ENCODE peak calls at places on chromosomes 12 and 14, in four cellular contexts. One of them, this sample, is unnamed.

GRCh38 chr14:35337074-35337556 is 44.9 kb downstream of the PSMA6 start:
- DNase-seq in K562: no peak
- DNase-seq in Calu3: no peak
- DNase-seq in transverse colon: no peak
- DNase-seq in this sample: no peak

GRCh38 chr12:19671695-19672094 is 232.4 kb downstream of the AEBP2 start:
- DNase-seq in K562: no peak
- DNase-seq in Calu3: no peak
- DNase-seq in transverse colon: no peak
- DNase-seq in this sample: no peak

GRCh38 chr12:11765817-11766794 is 116.6 kb downstream of the ETV6 start:
- DNase-seq in K562: no peak
- DNase-seq in Calu3: no peak
- DNase-seq in transverse colon: peak
- DNase-seq in this sample: peak

GRCh38 chr12:1644113-1644512 is 15.1 kb downstream of the WNT5B start:
- DNase-seq in K562: no peak
- DNase-seq in Calu3: no peak
- DNase-seq in transverse colon: no peak
- DNase-seq in this sample: no peak

GRCh38 chr14:94356379-94357056 is 31.9 kb downstream of the SERPINA1 start:
- DNase-seq in K562: no peak
- DNase-seq in Calu3: no peak
- DNase-seq in transverse colon: no peak
- DNase-seq in this sample: no peak

GRCh38 chr12:93442411-93443340 is 929 bp upstream of the UBE2N start:
- DNase-seq in K562: peak
- DNase-seq in Calu3: no peak
- DNase-seq in transverse colon: no peak
- DNase-seq in this sample: no peak

GRCh38 chr12:70258605-70259403 is 15.6 kb downstream of the CNOT2 start:
- DNase-seq in K562: no peak
- DNase-seq in Calu3: peak
- DNase-seq in transverse colon: no peak
- DNase-seq in this sample: no peak

GRCh38 chr12:82688035-82688501 is 1.4 kb downstream of the TMTC2 start:
- DNase-seq in K562: no peak
- DNase-seq in Calu3: no peak
- DNase-seq in transverse colon: no peak
- DNase-seq in this sample: peak

GRCh38 chr12:52454411-52455201 is 2.7 kb upstream of the KRT6B start:
- DNase-seq in K562: no peak
- DNase-seq in Calu3: no peak
- DNase-seq in transverse colon: no peak
- DNase-seq in this sample: no peak

GRCh38 chr12:62928632-62929031 is 6.3 kb downstream of the PPM1H start:
- DNase-seq in K562: no peak
- DNase-seq in Calu3: peak
- DNase-seq in transverse colon: no peak
- DNase-seq in this sample: no peak

GRCh38 chr14:47715330-47715729 is 39.9 kb upstream of the MDGA2 start:
- DNase-seq in K562: no peak
- DNase-seq in Calu3: no peak
- DNase-seq in transverse colon: no peak
- DNase-seq in this sample: no peak

GRCh38 chr14:92922883-92923743 is at the start of gene CHGA:
- DNase-seq in K562: peak
- DNase-seq in Calu3: peak
- DNase-seq in transverse colon: peak
- DNase-seq in this sample: no peak

GRCh38 chr14:29536886-29537511 is 390.6 kb downstream of the PRKD1 start:
- DNase-seq in K562: peak
- DNase-seq in Calu3: peak
- DNase-seq in transverse colon: no peak
- DNase-seq in this sample: peak

GRCh38 chr14:62179367-62180018 is 417.3 kb downstream of the SNAPC1 start:
- DNase-seq in K562: peak
- DNase-seq in Calu3: peak
- DNase-seq in transverse colon: peak
- DNase-seq in this sample: peak

GRCh38 chr14:100416921-100417451 is 93.8 kb downstream of the SLC25A47 start:
- DNase-seq in K562: no peak
- DNase-seq in Calu3: no peak
- DNase-seq in transverse colon: peak
- DNase-seq in this sample: peak

GRCh38 chr14:76537912-76538647 is 162.1 kb downstream of the ESRRB start:
- DNase-seq in K562: no peak
- DNase-seq in Calu3: no peak
- DNase-seq in transverse colon: no peak
- DNase-seq in this sample: no peak

GRCh38 chr12:75971253-75971652 is 60.3 kb downstream of the PHLDA1 start:
- DNase-seq in K562: no peak
- DNase-seq in Calu3: no peak
- DNase-seq in transverse colon: no peak
- DNase-seq in this sample: no peak

GRCh38 chr12:128573907-128574306 is 249.9 kb downstream of the SLC15A4 start:
- DNase-seq in K562: no peak
- DNase-seq in Calu3: no peak
- DNase-seq in transverse colon: no peak
- DNase-seq in this sample: no peak

GRCh38 chr12:56616244-56616643 is 13.9 kb downstream of the BAZ2A start:
- DNase-seq in K562: no peak
- DNase-seq in Calu3: no peak
- DNase-seq in transverse colon: no peak
- DNase-seq in this sample: no peak

GRCh38 chr14:59964251-59965007 is 44.5 kb downstream of the LRRC9 start:
- DNase-seq in K562: no peak
- DNase-seq in Calu3: no peak
- DNase-seq in transverse colon: no peak
- DNase-seq in this sample: no peak

GRCh38 chr14:93299831-93300230 is 33.0 kb downstream of the BTBD7 start:
- DNase-seq in K562: no peak
- DNase-seq in Calu3: no peak
- DNase-seq in transverse colon: no peak
- DNase-seq in this sample: no peak

GRCh38 chr12:54385251-54385914 is 850 bp upstream of the ZNF385A start:
- DNase-seq in K562: no peak
- DNase-seq in Calu3: no peak
- DNase-seq in transverse colon: no peak
- DNase-seq in this sample: no peak

GRCh38 chr14:36183402-36183801 is 6.9 kb upstream of the PTCSC3 start:
- DNase-seq in K562: no peak
- DNase-seq in Calu3: no peak
- DNase-seq in transverse colon: no peak
- DNase-seq in this sample: no peak

GRCh38 chr12:103495158-103495782 is 498 bp downstream of the C12orf42 start:
- DNase-seq in K562: no peak
- DNase-seq in Calu3: no peak
- DNase-seq in transverse colon: peak
- DNase-seq in this sample: no peak

GRCh38 chr14:64938972-64939816 is 3.4 kb downstream of the GPX2 start:
- DNase-seq in K562: no peak
- DNase-seq in Calu3: no peak
- DNase-seq in transverse colon: peak
- DNase-seq in this sample: no peak

GRCh38 chr14:44309336-44309735 is 197.7 kb downstream of the FSCB start:
- DNase-seq in K562: no peak
- DNase-seq in Calu3: no peak
- DNase-seq in transverse colon: no peak
- DNase-seq in this sample: no peak

GRCh38 chr14:68548194-68549056 is 244.4 kb downstream of the ZFP36L1 start:
- DNase-seq in K562: no peak
- DNase-seq in Calu3: no peak
- DNase-seq in transverse colon: peak
- DNase-seq in this sample: peak

GRCh38 chr12:92416385-92416812 is 270.8 kb upstream of the BTG1 start:
- DNase-seq in K562: peak
- DNase-seq in Calu3: no peak
- DNase-seq in transverse colon: no peak
- DNase-seq in this sample: no peak

GRCh38 chr12:104569348-104570173 is 112.8 kb downstream of the CHST11 start:
- DNase-seq in K562: no peak
- DNase-seq in Calu3: no peak
- DNase-seq in transverse colon: peak
- DNase-seq in this sample: no peak

GRCh38 chr14:100604709-100605108 is 17.5 kb upstream of the BEGAIN start:
- DNase-seq in K562: no peak
- DNase-seq in Calu3: no peak
- DNase-seq in transverse colon: peak
- DNase-seq in this sample: no peak

GRCh38 chr14:49893309-49894213 is 679 bp downstream of the ARF6 start:
- DNase-seq in K562: peak
- DNase-seq in Calu3: peak
- DNase-seq in transverse colon: peak
- DNase-seq in this sample: no peak

GRCh38 chr12:55847603-55848329 is 5.0 kb upstream of the MMP19 start:
- DNase-seq in K562: peak
- DNase-seq in Calu3: no peak
- DNase-seq in transverse colon: peak
- DNase-seq in this sample: peak

GRCh38 chr14:48023881-48024280 is 348.5 kb upstream of the MDGA2 start:
- DNase-seq in K562: no peak
- DNase-seq in Calu3: no peak
- DNase-seq in transverse colon: no peak
- DNase-seq in this sample: no peak

GRCh38 chr14:23436327-23437141 is 1.1 kb upstream of the MYH7 start:
- DNase-seq in K562: peak
- DNase-seq in Calu3: no peak
- DNase-seq in transverse colon: peak
- DNase-seq in this sample: no peak

GRCh38 chr14:84453541-84453940 is 1076.4 kb upstream of the FLRT2 start:
- DNase-seq in K562: no peak
- DNase-seq in Calu3: no peak
- DNase-seq in transverse colon: no peak
- DNase-seq in this sample: no peak

DNA sequence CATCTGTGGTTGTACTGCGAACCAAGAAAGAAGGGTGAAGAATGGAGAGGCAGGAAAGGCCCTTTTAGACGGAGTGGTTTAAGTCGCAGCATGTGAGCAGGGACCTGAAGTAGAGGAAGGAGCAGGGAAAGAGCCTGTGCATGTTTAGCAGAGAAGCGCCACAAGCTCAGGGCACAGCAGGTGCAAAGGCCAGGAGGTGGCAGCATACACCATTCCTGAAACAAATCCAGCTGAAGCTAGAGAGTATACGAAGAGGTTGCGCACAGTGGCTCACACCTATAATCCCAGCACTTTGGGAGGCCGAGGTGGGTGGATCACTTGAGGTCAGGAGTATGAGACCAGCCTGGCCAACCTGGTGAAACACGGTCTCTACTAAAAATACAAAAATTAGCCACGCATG is 49.9 kb downstream of the HELB start:
- DNase-seq in K562: peak
- DNase-seq in Calu3: peak
- DNase-seq in transverse colon: no peak
- DNase-seq in this sample: peak
- TF ChIP-seq CTCF in K562: peak
- TF ChIP-seq CTCF in Calu3: peak
- TF ChIP-seq CTCF in transverse colon: peak
- TF ChIP-seq CTCF in this sample: peak

GRCh38 chr14:41385787-41386186 is 220.9 kb upstream of the LRFN5 start:
- DNase-seq in K562: no peak
- DNase-seq in Calu3: no peak
- DNase-seq in transverse colon: no peak
- DNase-seq in this sample: no peak

GRCh38 chr14:41374092-41374491 is 232.6 kb upstream of the LRFN5 start:
- DNase-seq in K562: no peak
- DNase-seq in Calu3: no peak
- DNase-seq in transverse colon: no peak
- DNase-seq in this sample: no peak

GRCh38 chr14:41377926-41378325 is 228.8 kb upstream of the LRFN5 start:
- DNase-seq in K562: no peak
- DNase-seq in Calu3: no peak
- DNase-seq in transverse colon: no peak
- DNase-seq in this sample: no peak

GRCh38 chr14:41380017-41380416 is 226.7 kb upstream of the LRFN5 start:
- DNase-seq in K562: no peak
- DNase-seq in Calu3: no peak
- DNase-seq in transverse colon: no peak
- DNase-seq in this sample: no peak
- TF ChIP-seq CTCF in K562: no peak
- TF ChIP-seq CTCF in Calu3: no peak
- TF ChIP-seq CTCF in transverse colon: no peak
- TF ChIP-seq CTCF in this sample: no peak

GRCh38 chr12:96399081-96399918 is 939 bp downstream of the CDK17 start:
- DNase-seq in K562: peak
- DNase-seq in Calu3: peak
- DNase-seq in transverse colon: peak
- DNase-seq in this sample: peak

GRCh38 chr12:96400631-96401060 is 407 bp upstream of the CDK17 start:
- DNase-seq in K562: no peak
- DNase-seq in Calu3: no peak
- DNase-seq in transverse colon: no peak
- DNase-seq in this sample: no peak

GRCh38 chr12:96399919-96400630 is at the start of gene CDK17:
- DNase-seq in K562: peak
- DNase-seq in Calu3: peak
- DNase-seq in transverse colon: peak
- DNase-seq in this sample: peak

GRCh38 chr12:96402061-96402460 is 1.8 kb upstream of the CDK17 start:
- DNase-seq in K562: no peak
- DNase-seq in Calu3: no peak
- DNase-seq in transverse colon: no peak
- DNase-seq in this sample: no peak

DNA sequence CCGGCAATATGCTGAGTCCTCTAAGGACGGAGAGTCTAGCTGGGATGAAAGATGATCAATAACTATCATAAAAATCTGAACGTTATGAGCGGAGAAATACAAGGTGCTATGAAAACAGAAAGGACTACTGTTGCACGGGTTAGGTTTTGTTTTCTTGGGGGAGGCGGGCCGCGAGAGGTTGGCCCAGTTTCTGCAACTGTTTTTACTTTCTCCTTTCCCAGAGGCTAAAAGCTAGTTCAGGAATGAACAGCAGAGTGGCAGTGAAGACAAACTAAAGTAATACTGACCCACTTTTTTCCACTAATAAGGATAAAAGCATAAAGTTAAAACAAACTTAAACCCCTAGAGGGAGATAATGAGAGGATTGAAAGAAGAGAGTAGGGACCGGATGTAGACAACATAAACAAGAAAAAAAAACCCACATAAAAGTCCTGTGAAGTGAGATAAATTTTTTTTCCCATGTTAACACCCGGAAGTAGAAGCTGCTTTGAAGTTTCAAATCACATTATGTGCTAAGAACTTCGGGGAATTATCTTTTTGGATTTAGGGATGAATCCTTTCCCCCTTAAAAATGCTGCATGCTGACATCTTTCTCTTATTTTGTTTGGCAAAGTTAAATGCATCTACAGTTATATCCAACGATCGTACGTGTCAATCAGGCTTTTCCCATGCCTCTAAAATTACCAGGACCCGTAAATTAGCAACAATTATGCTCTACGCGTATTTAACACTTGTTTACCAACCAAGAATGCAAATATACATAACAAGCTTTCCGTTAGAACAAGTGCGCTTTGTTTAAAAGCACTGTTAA is 1.0 kb upstream of the CDK17 start:
- DNase-seq in K562: peak
- DNase-seq in Calu3: peak
- DNase-seq in transverse colon: peak
- DNase-seq in this sample: peak
- TF ChIP-seq CTCF in K562: peak
- TF ChIP-seq CTCF in Calu3: peak
- TF ChIP-seq CTCF in transverse colon: peak
- TF ChIP-seq CTCF in this sample: peak

GRCh38 chr14:57182760-57183503 is 85.8 kb downstream of the EXOC5 start:
- DNase-seq in K562: peak
- DNase-seq in Calu3: peak
- DNase-seq in transverse colon: no peak
- DNase-seq in this sample: peak
- TF ChIP-seq CTCF in K562: peak
- TF ChIP-seq CTCF in Calu3: no peak
- TF ChIP-seq CTCF in transverse colon: no peak
- TF ChIP-seq CTCF in this sample: peak